ENCODE peak calls at places on chromosomes 2 and 18, in seven cellular contexts. One of them, this sample, is unnamed.

GRCh38 chr18:64929026-64929425 is 780.1 kb upstream of the LINC00305 start:
- DNase-seq in neuronal stem cell: no peak
- DNase-seq in effector memory CD4-positive, alpha-beta T cell: no peak
- DNase-seq in lung: no peak
- DNase-seq in fibroblast of pulmonary artery: no peak
- DNase-seq in COLO829: no peak
- DNase-seq in skeletal muscle cell: peak
- DNase-seq in this sample: no peak

GRCh38 chr2:18763338-18763737 is 174.0 kb upstream of the NT5C1B start:
- DNase-seq in neuronal stem cell: no peak
- DNase-seq in effector memory CD4-positive, alpha-beta T cell: no peak
- DNase-seq in lung: no peak
- DNase-seq in fibroblast of pulmonary artery: peak
- DNase-seq in COLO829: no peak
- DNase-seq in skeletal muscle cell: no peak
- DNase-seq in this sample: no peak

GRCh38 chr2:74497777-74498499 is 1.5 kb downstream of the LBX2 start:
- DNase-seq in neuronal stem cell: no peak
- DNase-seq in effector memory CD4-positive, alpha-beta T cell: no peak
- DNase-seq in lung: no peak
- DNase-seq in fibroblast of pulmonary artery: no peak
- DNase-seq in COLO829: no peak
- DNase-seq in skeletal muscle cell: no peak
- DNase-seq in this sample: no peak

GRCh38 chr2:150480241-150480640 is 7.2 kb downstream of the RND3 start:
- DNase-seq in neuronal stem cell: no peak
- DNase-seq in effector memory CD4-positive, alpha-beta T cell: no peak
- DNase-seq in lung: no peak
- DNase-seq in fibroblast of pulmonary artery: no peak
- DNase-seq in COLO829: no peak
- DNase-seq in skeletal muscle cell: no peak
- DNase-seq in this sample: no peak

GRCh38 chr18:51513525-51513924 is 316.0 kb upstream of the MEX3C start:
- DNase-seq in neuronal stem cell: no peak
- DNase-seq in effector memory CD4-positive, alpha-beta T cell: no peak
- DNase-seq in lung: no peak
- DNase-seq in fibroblast of pulmonary artery: no peak
- DNase-seq in COLO829: no peak
- DNase-seq in skeletal muscle cell: no peak
- DNase-seq in this sample: no peak

GRCh38 chr18:903703-904102 is 968 bp upstream of the ADCYAP1 start:
- DNase-seq in neuronal stem cell: no peak
- DNase-seq in effector memory CD4-positive, alpha-beta T cell: no peak
- DNase-seq in lung: no peak
- DNase-seq in fibroblast of pulmonary artery: peak
- DNase-seq in COLO829: peak
- DNase-seq in skeletal muscle cell: no peak
- DNase-seq in this sample: peak

GRCh38 chr2:166365803-166366420 is 9.8 kb downstream of the SCN9A start:
- DNase-seq in neuronal stem cell: no peak
- DNase-seq in effector memory CD4-positive, alpha-beta T cell: no peak
- DNase-seq in lung: no peak
- DNase-seq in fibroblast of pulmonary artery: peak
- DNase-seq in COLO829: no peak
- DNase-seq in skeletal muscle cell: no peak
- DNase-seq in this sample: no peak

GRCh38 chr2:73110622-73111299 is 2.0 kb downstream of the RAB11FIP5 start:
- DNase-seq in neuronal stem cell: no peak
- DNase-seq in effector memory CD4-positive, alpha-beta T cell: no peak
- DNase-seq in lung: no peak
- DNase-seq in fibroblast of pulmonary artery: no peak
- DNase-seq in COLO829: no peak
- DNase-seq in skeletal muscle cell: no peak
- DNase-seq in this sample: no peak

GRCh38 chr18:60861575-60861974 is 471.7 kb upstream of the CDH20 start:
- DNase-seq in neuronal stem cell: no peak
- DNase-seq in effector memory CD4-positive, alpha-beta T cell: no peak
- DNase-seq in lung: no peak
- DNase-seq in fibroblast of pulmonary artery: no peak
- DNase-seq in COLO829: no peak
- DNase-seq in skeletal muscle cell: no peak
- DNase-seq in this sample: no peak

This sample was measured in AG04450.